ENCODE peak calls at places on chromosomes 3 and 15, in six cellular contexts. W, S, A, P, Q and H are unnamed samples.

GRCh38 chr3:12994357-12994606 is 78.9 kb downstream of the IQSEC1 start:
- DNase-seq in W (peak; percentile 54), S (no peak), A (no peak), P (peak; percentile 60), Q (no peak), H (no peak)

GRCh38 chr3:179016979-179017670 is 54.5 kb downstream of the ZMAT3 start:
- DNase-seq in W (no peak), S (no peak), A (no peak), P (no peak), Q (no peak), H (no peak)

GRCh38 chr3:23775254-23775909 is 30.4 kb upstream of the UBE2E1 start:
- DNase-seq in W (no peak), S (no peak), A (no peak), P (no peak), Q (no peak), H (no peak)

GRCh38 chr3:100970537-100970936 is 22.7 kb downstream of the ABI3BP start:
- DNase-seq in W (no peak), S (no peak), A (no peak), P (no peak), Q (no peak), H (no peak)

GRCh38 chr15:80999623-81000036 is 1.1 kb upstream of the TLNRD1 start:
- DNase-seq in W (peak; percentile 69), S (peak; percentile 37), A (no peak), P (no peak), Q (no peak), H (no peak)

GRCh38 chr3:71962561-71963240 is 177.8 kb upstream of the PROK2 start:
- DNase-seq in W (no peak), S (no peak), A (no peak), P (no peak), Q (no peak), H (no peak)

GRCh38 chr15:60408438-60409105 is 10.8 kb upstream of the ANXA2 start:
- DNase-seq in W (no peak), S (no peak), A (no peak), P (peak; percentile 86), Q (no peak), H (no peak)

GRCh38 chr3:52983336-52983807 is 62.5 kb downstream of the SFMBT1 start:
- DNase-seq in W (peak; percentile 68), S (peak; percentile 45), A (no peak), P (no peak), Q (no peak), H (no peak)

GRCh38 chr15:74218172-74218885 is 15.7 kb upstream of the STRA6 start:
- DNase-seq in W (no peak), S (no peak), A (no peak), P (no peak), Q (no peak), H (no peak)

GRCh38 chr3:152172465-152172864 is 96.3 kb upstream of the MBNL1 start:
- DNase-seq in W (no peak), S (no peak), A (no peak), P (no peak), Q (no peak), H (no peak)

GRCh38 chr15:72532991-72533601 is 59.0 kb downstream of the ARIH1 start:
- DNase-seq in W (peak; percentile 17), S (no peak), A (peak; percentile 24), P (no peak), Q (no peak), H (no peak)

GRCh38 chr15:27271258-27271657 is 300.3 kb downstream of the GABRG3 start:
- DNase-seq in W (no peak), S (no peak), A (no peak), P (no peak), Q (no peak), H (no peak)

GRCh38 chr15:69860316-69860715 is 237.4 kb downstream of the TLE3 start:
- DNase-seq in W (no peak), S (no peak), A (no peak), P (no peak), Q (no peak), H (no peak)

GRCh38 chr3:38051131-38051530 is 12.1 kb downstream of the DLEC1 start:
- DNase-seq in W (no peak), S (no peak), A (no peak), P (no peak), Q (no peak), H (no peak)

GRCh38 chr3:60395173-60395762 is 856.0 kb downstream of the FHIT start:
- DNase-seq in W (no peak), S (no peak), A (no peak), P (no peak), Q (no peak), H (no peak)

GRCh38 chr15:99151156-99151555 is 46.3 kb downstream of the SYNM start:
- DNase-seq in W (no peak), S (no peak), A (no peak), P (no peak), Q (no peak), H (no peak)

GRCh38 chr3:54874816-54875556 is 52.9 kb downstream of the LRTM1 start:
- DNase-seq in W (no peak), S (no peak), A (no peak), P (no peak), Q (no peak), H (no peak)

GRCh38 chr3:113436794-113437193 is 4.5 kb downstream of the CFAP44 start:
- DNase-seq in W (no peak), S (no peak), A (no peak), P (no peak), Q (peak; percentile 46), H (no peak)

GRCh38 chr15:27650244-27650643 is 448.9 kb downstream of the OCA2 start:
- DNase-seq in W (no peak), S (no peak), A (no peak), P (no peak), Q (no peak), H (no peak)

GRCh38 chr3:8386221-8386620 is 115.4 kb upstream of the LMCD1 start:
- DNase-seq in W (no peak), S (no peak), A (no peak), P (no peak), Q (no peak), H (no peak)

GRCh38 chr3:8856031-8856430 is 86.6 kb upstream of the OXTR start:
- DNase-seq in W (no peak), S (no peak), A (no peak), P (no peak), Q (no peak), H (no peak)

GRCh38 chr3:126539558-126540250 is 15.7 kb downstream of the CHST13 start:
- DNase-seq in W (no peak), S (no peak), A (no peak), P (no peak), Q (no peak), H (no peak)

GRCh38 chr3:139338405-139338804 is 5.4 kb upstream of the MRPS22 start:
- DNase-seq in W (no peak), S (no peak), A (no peak), P (no peak), Q (no peak), H (no peak)